ENCODE peak calls at places on chromosomes 16 and 17, in six cellular contexts. F is mucosa of descending colon, Q is SK-N-SH, I is HL-60, A is psoas muscle, V is IMR-90. R is an unnamed sample.

GRCh38 chr16:53893731-53894435 is 189.9 kb downstream of the FTO start:
- DNase-seq in F (peak), Q (no peak), I (no peak), A (peak), V (peak), R (no peak)

GRCh38 chr16:84482001-84482891 is 22.2 kb downstream of the MEAK7 start:
- DNase-seq in F (no peak), Q (peak), I (peak), A (no peak), V (no peak), R (no peak)

GRCh38 chr17:83136156-83136555 is 56.7 kb downstream of the METRNL start:
- DNase-seq in F (no peak), Q (no peak), I (no peak), A (no peak), V (no peak), R (no peak)

GRCh38 chr16:48596326-48596725 is 13.7 kb downstream of the N4BP1 start:
- DNase-seq in F (no peak), Q (no peak), I (peak), A (no peak), V (no peak), R (no peak)

GRCh38 chr16:1194665-1195392 is 30.2 kb downstream of the TPSG1 start:
- DNase-seq in F (no peak), Q (peak), I (no peak), A (no peak), V (no peak), R (peak)

GRCh38 chr17:50626037-50626574 is 8.6 kb upstream of the ABCC3 start:
- DNase-seq in F (peak), Q (peak), I (peak), A (peak), V (peak), R (peak)

GRCh38 chr17:39927928-39928867 is 666 bp downstream of the LRRC3C start:
- DNase-seq in F (peak), Q (peak), I (no peak), A (peak), V (no peak), R (no peak)

GRCh38 chr16:80754479-80754878 is 49.9 kb downstream of the CDYL2 start:
- DNase-seq in F (no peak), Q (no peak), I (no peak), A (no peak), V (no peak), R (no peak)

GRCh38 chr16:1152651-1153259 is at the start of gene CACNA1H:
- DNase-seq in F (peak), Q (peak), I (no peak), A (no peak), V (no peak), R (peak)

GRCh38 chr16:50301626-50302471 is 35.5 kb downstream of the ADCY7 start:
- DNase-seq in F (no peak), Q (peak), I (no peak), A (peak), V (peak), R (no peak)

GRCh38 chr16:8931864-8932263 is 31.8 kb downstream of the USP7 start:
- DNase-seq in F (peak), Q (no peak), I (peak), A (peak), V (peak), R (no peak)

GRCh38 chr16:964696-965395 is 5.9 kb downstream of the LMF1 start:
- DNase-seq in F (peak), Q (no peak), I (no peak), A (no peak), V (no peak), R (no peak)

GRCh38 chr16:79863128-79864031 is 262.8 kb upstream of the MAF start:
- DNase-seq in F (no peak), Q (no peak), I (no peak), A (no peak), V (no peak), R (no peak)

GRCh38 chr17:78488156-78488555 is 89.0 kb downstream of the DNAH17 start:
- DNase-seq in F (no peak), Q (no peak), I (no peak), A (no peak), V (no peak), R (no peak)

GRCh38 chr16:50718061-50718760 is 23.7 kb upstream of the CYLD start:
- DNase-seq in F (no peak), Q (peak), I (no peak), A (no peak), V (peak), R (no peak)

GRCh38 chr17:80252871-80253270 is 7.8 kb upstream of the RNF213 start:
- DNase-seq in F (peak), Q (peak), I (peak), A (peak), V (no peak), R (peak)

GRCh38 chr16:27222499-27223225 is 19.3 kb downstream of the KDM8 start:
- DNase-seq in F (no peak), Q (peak), I (no peak), A (peak), V (peak), R (no peak)

DNA sequence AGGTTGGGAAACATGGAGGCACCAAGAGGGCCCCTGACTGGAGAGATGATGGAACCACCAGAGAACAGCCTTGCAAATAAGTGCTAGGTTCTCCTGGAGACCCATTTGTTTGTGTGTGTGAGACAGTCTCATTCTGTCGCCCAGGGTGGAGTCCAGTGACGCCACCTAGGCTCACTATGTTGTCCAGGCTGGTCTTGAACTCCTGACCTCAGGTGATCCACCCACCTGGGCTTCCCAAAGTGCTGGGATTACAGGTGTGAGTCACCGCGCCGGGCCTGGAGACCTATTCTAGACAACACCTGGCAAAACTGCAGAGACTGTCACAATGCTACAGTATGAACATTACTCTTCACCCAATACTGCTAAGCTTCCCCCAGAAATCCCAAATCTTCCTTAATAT is 1.5 kb downstream of the NPLOC4 start:
- DNase-seq in F (no peak), Q (no peak), I (no peak), A (no peak), V (no peak), R (no peak)
- TF ChIP-seq CTCF in F (no peak), Q (no peak), I (no peak), A (no peak), V (no peak), R (no peak)

GRCh38 chr16:12257926-12258561 is 281.5 kb downstream of the SNX29 start:
- DNase-seq in F (peak), Q (no peak), I (no peak), A (no peak), V (no peak), R (peak)
- TF ChIP-seq CTCF in F (peak), Q (no peak), I (no peak), A (no peak), V (peak), R (no peak)

GRCh38 chr17:36532435-36532975 is 2.2 kb downstream of the MYO19 start:
- DNase-seq in F (no peak), Q (no peak), I (no peak), A (no peak), V (no peak), R (no peak)
- TF ChIP-seq CTCF in F (no peak), Q (no peak), I (no peak), A (no peak), V (no peak), R (no peak)

GRCh38 chr16:14678748-14679497 is 15.2 kb downstream of the PLA2G10 start:
- DNase-seq in F (no peak), Q (no peak), I (no peak), A (no peak), V (no peak), R (no peak)

GRCh38 chr16:14676633-14677032 is 17.5 kb downstream of the PLA2G10 start:
- DNase-seq in F (no peak), Q (no peak), I (no peak), A (no peak), V (no peak), R (no peak)

GRCh38 chr16:14682121-14682520 is 12.0 kb downstream of the PLA2G10 start:
- DNase-seq in F (no peak), Q (no peak), I (no peak), A (no peak), V (no peak), R (no peak)

GRCh38 chr16:14681115-14681514 is 13.0 kb downstream of the PLA2G10 start:
- DNase-seq in F (no peak), Q (no peak), I (no peak), A (no peak), V (no peak), R (no peak)

DNA sequence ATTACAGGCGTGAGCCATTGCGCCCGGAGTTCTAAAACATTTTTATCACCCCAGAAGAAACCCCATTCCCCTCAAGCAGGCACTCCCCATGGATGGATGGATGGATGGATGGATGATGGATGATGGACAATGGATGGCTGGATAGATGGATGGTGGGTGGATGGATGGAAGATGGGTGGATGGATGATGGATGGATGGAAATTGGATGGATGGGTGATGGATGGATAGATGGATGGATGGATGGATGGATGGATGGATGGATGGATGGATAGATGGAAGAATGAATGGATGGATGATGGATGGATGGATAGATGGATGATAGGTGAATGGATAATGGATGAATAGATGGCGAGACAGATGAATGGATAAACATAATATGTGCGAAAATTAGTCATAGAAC is 16.5 kb downstream of the PLA2G10 start:
- DNase-seq in F (no peak), Q (no peak), I (no peak), A (no peak), V (no peak), R (no peak)
- TF ChIP-seq CTCF in F (no peak), Q (no peak), I (no peak), A (no peak), V (no peak), R (no peak)

DNA sequence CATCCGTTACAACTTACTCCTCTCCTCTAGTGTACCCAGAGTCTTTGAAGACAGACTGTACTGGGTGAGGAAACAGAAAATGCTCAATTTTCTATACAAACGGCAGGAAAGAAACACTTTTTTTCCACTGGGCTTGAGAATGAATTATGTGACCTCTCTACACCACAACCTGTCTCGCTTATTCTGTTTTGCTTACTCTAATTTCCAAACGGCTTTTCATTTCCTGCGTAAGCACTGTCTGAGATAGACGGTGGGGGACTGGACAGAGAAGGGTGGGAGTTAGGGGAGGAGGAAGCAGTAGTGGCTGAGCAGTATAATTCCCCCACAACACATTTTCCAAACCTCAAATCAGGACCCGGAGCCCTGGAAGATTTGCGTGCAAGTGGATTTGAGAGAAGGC is 191.4 kb upstream of the SDK2 start:
- DNase-seq in F (no peak), Q (no peak), I (no peak), A (no peak), V (no peak), R (no peak)
- TF ChIP-seq CTCF in F (no peak), Q (no peak), I (no peak), A (no peak), V (no peak), R (no peak)

DNA sequence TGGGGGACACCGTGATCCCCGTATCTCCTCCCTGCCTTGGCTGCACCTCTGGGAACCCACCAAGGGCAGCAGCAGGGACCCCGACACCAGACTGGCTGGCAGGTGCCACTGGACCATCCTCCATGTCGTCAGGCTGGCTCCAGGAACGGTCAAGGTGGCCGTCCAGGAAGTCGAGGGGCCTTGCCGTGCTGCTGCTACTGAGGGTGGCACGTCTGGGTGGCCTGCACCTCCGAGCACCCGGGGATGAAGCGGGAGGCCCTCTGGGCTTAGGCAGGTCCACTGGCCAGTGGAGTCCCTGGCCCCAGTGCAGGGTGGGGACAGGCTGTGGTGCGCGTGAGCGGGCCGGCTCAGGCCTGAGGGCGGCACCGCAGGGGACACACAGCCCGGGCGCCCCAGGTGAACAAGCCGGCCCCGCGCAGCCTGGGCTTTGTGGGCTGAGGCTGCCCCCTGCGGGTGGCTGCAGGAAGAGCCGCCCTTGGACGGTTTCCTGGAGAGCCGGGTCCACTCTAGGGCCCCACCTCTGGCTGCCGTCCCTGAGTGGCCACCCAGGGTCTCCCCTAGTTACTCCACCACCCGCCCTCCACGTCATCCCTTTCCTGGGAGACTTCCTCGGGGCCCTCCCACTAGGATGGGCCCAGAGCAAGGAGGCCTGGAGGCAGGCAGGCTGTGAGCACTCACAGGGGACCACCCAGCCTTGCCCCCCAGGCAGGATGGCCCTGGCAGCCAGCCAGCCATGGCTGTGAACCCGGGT is 42.8 kb upstream of the ZC3H18 start:
- DNase-seq in F (peak), Q (peak), I (peak), A (peak), V (peak), R (peak)
- TF ChIP-seq CTCF in F (peak), Q (peak), I (no peak), A (peak), V (peak), R (peak)

DNA sequence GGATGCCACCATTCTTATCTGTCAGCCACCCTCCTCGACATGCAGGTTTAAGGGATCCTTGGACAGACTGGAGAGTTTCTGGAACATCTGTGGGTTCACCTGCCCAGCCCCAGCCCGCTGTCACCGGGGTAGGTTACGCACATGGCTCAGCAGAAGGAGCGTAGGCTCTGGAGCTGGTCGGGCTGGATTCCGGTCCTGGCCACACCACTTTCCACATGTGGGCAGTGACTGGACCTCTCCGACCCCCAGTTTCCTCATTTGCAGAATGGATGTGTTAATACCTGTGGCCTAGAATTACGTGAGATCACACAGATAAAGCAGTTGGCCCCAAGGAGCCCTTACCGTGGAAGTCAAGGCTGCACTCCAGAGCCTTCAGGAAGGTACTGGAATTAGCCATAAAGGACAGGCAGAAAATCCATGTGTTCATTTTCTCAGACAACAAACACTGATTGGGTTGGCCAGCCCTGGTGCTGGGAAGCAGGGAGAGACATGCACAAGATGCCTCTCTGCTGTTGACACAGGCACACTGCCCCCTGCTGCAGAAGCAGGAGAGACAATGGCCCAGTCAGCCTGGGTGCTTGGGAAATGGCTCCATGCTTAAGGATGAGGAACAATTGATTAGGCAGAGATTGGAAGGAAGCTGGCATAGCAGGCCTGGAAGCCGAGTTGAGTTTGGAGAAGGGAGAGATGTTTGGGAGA is 58.8 kb downstream of the SF3B3 start:
- DNase-seq in F (no peak), Q (no peak), I (no peak), A (no peak), V (no peak), R (no peak)
- TF ChIP-seq CTCF in F (no peak), Q (peak), I (no peak), A (no peak), V (peak), R (no peak)

R was measured in glutamatergic neuron.